ENCODE peak calls at places on chromosomes 12 and 14, in nine cellular contexts. O is left lung, Q is heart right ventricle, S is esophagus squamous epithelium, H is HepG2, C is right lobe of liver, A is hepatocyte, V is HCT116, N is heart left ventricle. Z is an unnamed sample. For H3K4me1 and H3K27me3, the result is how much of the 10 kb centered on the place peaks cover.

GRCh38 chr12:1855241-1855640 is 34.9 kb downstream of the LRTM2 start:
- DNase-seq in S (no peak), H (no peak), O (no peak), Q (no peak), C (no peak), A (no peak), N (no peak), V (no peak), Z (no peak)

GRCh38 chr12:54560374-54560858 is 11.0 kb downstream of the PDE1B start:
- DNase-seq in H (no peak), V (peak), S (peak), Q (peak), A (peak), O (peak), C (peak), N (peak), Z (peak)

GRCh38 chr12:112738531-112738930 is 53.0 kb upstream of the RPH3A start:
- DNase-seq in V (no peak), S (no peak), H (no peak), C (no peak), Q (no peak), N (no peak), A (no peak), O (no peak), Z (no peak)

GRCh38 chr14:89801128-89801527 is 153.4 kb downstream of the EFCAB11 start:
- DNase-seq in V (no peak), S (no peak), O (no peak), A (no peak), Q (no peak), C (no peak), H (no peak), N (no peak), Z (no peak)

GRCh38 chr12:3185260-3185870 is 108.2 kb downstream of the TSPAN9 start:
- DNase-seq in V (no peak), O (no peak), N (peak), A (no peak), H (no peak), S (no peak), C (no peak), Q (peak), Z (no peak)

GRCh38 chr12:33484161-33484560 is 44.5 kb upstream of the SYT10 start:
- DNase-seq in N (no peak), S (no peak), O (no peak), C (no peak), V (no peak), Q (no peak), A (no peak), H (no peak), Z (no peak)

GRCh38 chr12:2169964-2170363 is 117.2 kb downstream of the CACNA1C start:
- DNase-seq in C (no peak), A (no peak), Q (no peak), S (no peak), N (no peak), V (no peak), H (no peak), O (no peak), Z (no peak)

GRCh38 chr14:26841920-26842741 is 244.3 kb upstream of the NOVA1 start:
- DNase-seq in N (peak), Q (no peak), H (peak), V (no peak), S (no peak), A (peak), C (peak), O (peak), Z (peak)

GRCh38 chr12:51424094-51424661 is 453 bp upstream of the SLC4A8 start:
- DNase-seq in O (no peak), V (no peak), S (no peak), A (no peak), Q (no peak), H (no peak), N (no peak), C (no peak), Z (no peak)

GRCh38 chr12:50246873-50247612 is 36.3 kb downstream of the LIMA1 start:
- DNase-seq in Q (peak), A (peak), C (peak), O (peak), V (peak), H (peak), N (peak), S (no peak), Z (peak)

GRCh38 chr14:60771117-60771516 is 36.6 kb downstream of the MNAT1 start:
- DNase-seq in Q (no peak), C (no peak), O (no peak), A (no peak), N (no peak), H (no peak), S (no peak), V (no peak), Z (no peak)

GRCh38 chr12:45914090-45914489 is 76.3 kb downstream of the SCAF11 start:
- DNase-seq in Q (no peak), H (no peak), V (no peak), S (no peak), A (peak), C (no peak), O (no peak), N (no peak), Z (peak)

GRCh38 chr12:69703146-69703642 is 4.1 kb upstream of the BEST3 start:
- DNase-seq in N (no peak), C (no peak), A (no peak), H (no peak), Q (no peak), S (no peak), O (no peak), V (no peak), Z (no peak)

GRCh38 chr14:61511558-61511924 is 183.8 kb upstream of the HIF1A start:
- DNase-seq in Q (no peak), A (no peak), H (no peak), O (no peak), N (no peak), S (no peak), C (no peak), V (no peak), Z (no peak)

GRCh38 chr12:31280183-31280582 is 45.8 kb downstream of the SINHCAF start:
- DNase-seq in N (no peak), S (no peak), V (no peak), O (no peak), C (no peak), H (no peak), Q (no peak), A (no peak), Z (no peak)

GRCh38 chr12:22410497-22410896 is 76.0 kb upstream of the ST8SIA1 start:
- DNase-seq in H (no peak), N (no peak), V (peak), Q (no peak), A (peak), S (no peak), C (no peak), O (no peak), Z (no peak)

GRCh38 chr14:65072937-65073336 is 29.4 kb downstream of the MAX start:
- DNase-seq in H (no peak), S (no peak), N (peak), A (peak), C (no peak), Q (no peak), O (no peak), V (no peak), Z (no peak)

GRCh38 chr14:71231521-71232393 is 324.5 kb downstream of the PCNX1 start:
- DNase-seq in S (no peak), H (no peak), V (no peak), A (no peak), O (no peak), Q (no peak), N (no peak), C (no peak), Z (peak)

GRCh38 chr14:52835122-52835903 is 43.9 kb upstream of the GNPNAT1 start:
- DNase-seq in H (no peak), S (no peak), N (no peak), Q (no peak), V (peak), A (peak), O (peak), C (no peak), Z (peak)

GRCh38 chr14:81435578-81436295 is 35.6 kb upstream of the STON2 start:
- DNase-seq in O (peak), V (no peak), Q (peak), S (no peak), C (peak), N (peak), H (peak), A (peak), Z (peak)

GRCh38 chr14:24613747-24614146 is 4.3 kb upstream of the GZMH start:
- DNase-seq in N (no peak), V (no peak), H (no peak), C (no peak), S (no peak), Q (no peak), O (no peak), A (no peak), Z (no peak)

GRCh38 chr12:101759396-101760047 is 20.3 kb upstream of the SYCP3 start:
- DNase-seq in O (no peak), A (peak), C (no peak), H (peak), V (peak), Q (no peak), N (no peak), S (no peak), Z (peak)

GRCh38 chr12:94338395-94338794 is 121.3 kb downstream of the CEP83 start:
- DNase-seq in Q (no peak), N (no peak), C (no peak), S (no peak), H (no peak), O (no peak), V (no peak), A (no peak), Z (no peak)

GRCh38 chr12:4943067-4943937 is 33.6 kb downstream of the KCNA1 start:
- DNase-seq in H (no peak), O (no peak), Q (no peak), A (no peak), S (no peak), C (no peak), N (no peak), V (no peak), Z (no peak)

GRCh38 chr14:69246331-69246730 is 13.6 kb upstream of the GALNT16 start:
- DNase-seq in S (no peak), V (no peak), O (no peak), A (no peak), H (peak), C (no peak), Q (no peak), N (no peak), Z (no peak)

GRCh38 chr14:84084056-84084590 is 1445.8 kb upstream of the FLRT2 start:
- DNase-seq in N (no peak), H (no peak), C (no peak), Q (no peak), V (no peak), A (no peak), O (no peak), S (no peak), Z (no peak)

GRCh38 chr12:122730215-122731014 is at the start of gene HCAR1:
- DNase-seq in O (no peak), C (no peak), Q (no peak), N (no peak), V (no peak), A (peak), S (no peak), H (peak), Z (peak)

GRCh38 chr12:100733817-100734593 is 60.6 kb upstream of the ANO4 start:
- DNase-seq in O (no peak), Q (no peak), H (peak), A (peak), N (no peak), V (peak), C (no peak), S (no peak), Z (peak)

GRCh38 chr12:13173012-13173441 is 23.5 kb upstream of the EMP1 start:
- DNase-seq in S (no peak), Q (no peak), O (no peak), N (no peak), H (no peak), C (no peak), A (peak), V (no peak), Z (no peak)

GRCh38 chr12:110249105-110249504 is 31.9 kb upstream of the ATP2A2 start:
- DNase-seq in H (no peak), C (no peak), S (no peak), O (no peak), N (peak), A (no peak), Q (no peak), V (no peak), Z (no peak)

GRCh38 chr12:44497044-44497443 is 379.1 kb downstream of the NELL2 start:
- DNase-seq in Q (no peak), V (no peak), S (no peak), A (no peak), C (no peak), O (no peak), H (no peak), N (no peak), Z (no peak)

GRCh38 chr12:101328917-101329316 is 49.0 kb downstream of the UTP20 start:
- DNase-seq in N (no peak), O (no peak), A (no peak), S (no peak), H (no peak), Q (no peak), V (no peak), C (no peak), Z (no peak)

GRCh38 chr14:74258705-74259035 is 19.4 kb downstream of the VSX2 start:
- DNase-seq in N (no peak), V (no peak), C (no peak), O (no peak), Q (no peak), A (no peak), S (no peak), H (no peak), Z (no peak)

GRCh38 chr12:53152390-53152789 is 28.1 kb upstream of the ZNF740 start:
- DNase-seq in A (no peak), O (no peak), S (no peak), Q (no peak), H (no peak), C (no peak), N (no peak), V (no peak), Z (no peak)
- H3K4me1 ChIP-seq in A (under half), O (under half), S (under half), Q (under half), H (under half), C (under half), N (under half), V (under half), Z (under half)

DNA sequence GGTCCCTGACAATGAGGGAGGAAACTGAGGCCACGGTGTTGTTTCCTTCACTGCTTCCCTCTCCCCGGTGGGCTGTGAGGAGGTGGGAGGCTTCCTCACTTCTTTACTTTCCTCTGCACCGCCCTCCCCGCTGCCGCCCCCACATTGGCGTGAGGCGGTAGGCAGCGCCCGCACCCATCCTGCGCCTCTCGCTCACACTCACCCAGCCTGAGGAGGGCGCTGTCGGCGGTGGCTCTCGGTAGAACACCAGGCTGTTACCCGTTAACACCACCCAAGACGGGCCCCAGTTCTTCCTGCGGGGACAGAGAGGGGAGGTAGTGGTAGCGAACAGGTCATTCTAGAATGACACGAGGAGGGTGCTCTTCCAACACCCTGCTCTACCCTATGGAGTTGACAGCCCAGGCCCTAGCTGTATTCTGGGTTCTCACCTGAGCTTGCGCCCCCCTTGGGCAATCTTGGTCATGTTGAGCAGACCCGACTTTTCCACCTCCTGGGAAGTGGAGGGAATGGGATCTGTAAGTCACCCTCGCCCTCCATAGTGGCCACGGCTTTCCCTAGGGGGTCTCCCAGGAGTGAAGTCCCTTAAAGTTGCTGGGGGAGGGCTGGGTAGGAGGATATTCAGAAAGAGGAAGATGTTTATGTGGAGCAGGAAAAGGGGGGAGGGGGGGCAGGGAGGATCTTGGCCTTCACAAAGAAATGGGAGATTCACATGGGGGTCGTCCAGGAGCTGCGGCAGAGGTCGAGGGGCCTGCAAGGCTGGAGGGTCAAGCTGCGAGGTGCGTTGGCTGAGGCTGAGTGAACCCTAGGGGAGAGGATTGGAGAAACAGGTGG is 3.3 kb downstream of the ARHGAP9 start:
- DNase-seq in N (no peak), H (no peak), Q (no peak), O (peak), C (peak), S (no peak), A (no peak), V (no peak), Z (no peak)
- H3K27me3 ChIP-seq in N (under half), H (under half), Q (half or more), O (under half), C (under half), S (half or more), A (half or more), V (under half), Z (under half)

GRCh38 chr12:89962648-89963047 is 254.0 kb upstream of the ATP2B1 start:
- DNase-seq in C (no peak), N (no peak), H (no peak), V (no peak), O (no peak), A (no peak), Q (no peak), S (no peak), Z (no peak)
- TF ChIP-seq CTCF in C (no peak), N (no peak), H (no peak), V (no peak), O (no peak), A (peak), Q (no peak), S (peak), Z (peak)

GRCh38 chr12:55927588-55928502 is at the start of gene PYM1:
- DNase-seq in N (peak), C (peak), V (peak), A (peak), H (peak), Q (peak), S (peak), O (peak), Z (peak)

GRCh38 chr12:55926738-55927587 is 731 bp downstream of the PYM1 start:
- DNase-seq in V (peak), H (peak), O (peak), S (peak), Q (peak), A (peak), C (peak), N (peak), Z (peak)

GRCh38 chr12:55925371-55925770 is 2.3 kb downstream of the PYM1 start:
- DNase-seq in N (no peak), C (no peak), O (no peak), Q (no peak), V (no peak), S (no peak), A (no peak), H (no peak), Z (no peak)

GRCh38 chr12:55929306-55929791 is 1.6 kb upstream of the DGKA start:
- DNase-seq in S (no peak), Q (peak), N (no peak), O (no peak), C (peak), H (no peak), A (no peak), V (no peak), Z (no peak)

DNA sequence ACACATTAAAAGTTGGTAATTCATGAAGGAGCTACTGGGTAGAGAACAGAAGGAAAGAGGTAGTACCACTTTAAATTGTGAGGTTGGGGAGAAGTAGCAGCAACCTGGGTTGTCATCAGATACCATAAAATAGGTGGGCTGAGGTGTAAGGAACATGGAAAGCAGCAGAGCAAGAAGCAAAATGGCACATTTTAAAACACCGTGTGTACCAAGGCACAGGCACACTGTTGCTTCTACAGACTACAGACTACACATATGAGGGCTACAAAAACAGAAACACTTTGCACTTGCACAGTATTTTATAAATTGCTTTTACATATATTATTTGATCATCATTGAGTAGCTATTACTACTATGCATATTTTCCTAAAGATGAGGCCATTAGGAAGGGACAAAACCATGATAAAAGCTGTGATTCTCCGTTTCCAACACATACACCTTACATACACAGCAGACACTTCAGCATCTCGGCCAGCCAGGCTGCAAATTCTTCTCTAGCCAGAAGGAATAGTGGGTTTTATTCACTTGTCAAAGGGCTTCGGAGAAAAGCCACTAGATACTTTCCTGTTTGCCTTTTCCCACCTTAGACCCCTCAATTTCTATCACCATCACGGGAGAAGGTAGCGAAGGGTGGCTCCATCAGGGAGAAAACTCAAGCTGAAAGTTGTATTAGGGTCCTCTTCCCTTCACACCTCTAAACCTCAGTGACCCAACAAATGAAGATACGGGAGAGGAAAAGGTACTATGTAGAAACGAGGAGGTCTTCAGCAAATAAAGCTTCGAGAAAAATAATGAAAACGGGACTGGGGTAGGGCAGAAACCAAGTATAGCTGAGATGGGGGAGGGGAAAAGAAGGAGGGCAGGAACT is 1.6 kb downstream of the PYM1 start:
- DNase-seq in V (peak), C (no peak), H (no peak), S (no peak), Q (no peak), N (no peak), A (no peak), O (no peak), Z (no peak)
- H3K4me1 ChIP-seq in V (under half), C (under half), H (half or more), S (under half), Q (under half), N (under half), A (under half), O (under half), Z (under half)

GRCh38 chr14:100619382-100620305 is 32.4 kb upstream of the BEGAIN start:
- DNase-seq in O (no peak), C (peak), S (no peak), A (no peak), H (no peak), V (no peak), Q (no peak), N (peak), Z (no peak)
- H3K27me3 ChIP-seq in O (under half), C (under half), S (half or more), A (under half), H (under half), V (under half), Q (half or more), N (under half), Z (under half)

GRCh38 chr14:77707355-77707723 is 484 bp downstream of the ALKBH1 start:
- DNase-seq in N (no peak), A (peak), C (peak), Q (no peak), H (peak), S (no peak), O (no peak), V (no peak), Z (peak)
- TF ChIP-seq CTCF in N (peak), A (peak), C (no peak), Q (peak), H (peak), S (peak), O (no peak), V (peak), Z (peak)

Z was measured in A673.